ENCODE peak calls at places on chromosomes 1 and 21, in five cellular contexts. One of them, this sample, is unnamed.

GRCh38 chr1:209409786-209410185 is 173.7 kb upstream of the CAMK1G start:
- DNase-seq in activated CD4-positive, alpha-beta T cell treated with anti-CD3 and anti-CD28 coated beads for 24 hours: no peak
- DNase-seq in fibroblast of the aortic adventitia: peak; percentile 66
- DNase-seq in CD8-positive, alpha-beta memory T cell: no peak
- DNase-seq in NCI-H1694 treated with DMSO at 0.1 percent for 48 hours: no peak
- DNase-seq in this sample: no peak

GRCh38 chr1:111364690-111365089 is 62.8 kb downstream of the OVGP1 start:
- DNase-seq in fibroblast of the aortic adventitia: peak; percentile 6
- DNase-seq in NCI-H1694 treated with DMSO at 0.1 percent for 48 hours: no peak
- DNase-seq in activated CD4-positive, alpha-beta T cell treated with anti-CD3 and anti-CD28 coated beads for 24 hours: no peak
- DNase-seq in CD8-positive, alpha-beta memory T cell: no peak
- DNase-seq in this sample: no peak

GRCh38 chr1:169060010-169060722 is 46.3 kb upstream of the ATP1B1 start:
- DNase-seq in NCI-H1694 treated with DMSO at 0.1 percent for 48 hours: no peak
- DNase-seq in CD8-positive, alpha-beta memory T cell: no peak
- DNase-seq in fibroblast of the aortic adventitia: peak; percentile 46
- DNase-seq in activated CD4-positive, alpha-beta T cell treated with anti-CD3 and anti-CD28 coated beads for 24 hours: no peak
- DNase-seq in this sample: no peak

GRCh38 chr1:2382621-2383361 is 8.6 kb downstream of the MORN1 start:
- DNase-seq in CD8-positive, alpha-beta memory T cell: peak; percentile 9
- DNase-seq in NCI-H1694 treated with DMSO at 0.1 percent for 48 hours: no peak
- DNase-seq in activated CD4-positive, alpha-beta T cell treated with anti-CD3 and anti-CD28 coated beads for 24 hours: peak; percentile 19
- DNase-seq in fibroblast of the aortic adventitia: no peak
- DNase-seq in this sample: no peak

GRCh38 chr21:46412521-46413364 is 45.9 kb upstream of the DIP2A start:
- DNase-seq in NCI-H1694 treated with DMSO at 0.1 percent for 48 hours: no peak
- DNase-seq in activated CD4-positive, alpha-beta T cell treated with anti-CD3 and anti-CD28 coated beads for 24 hours: no peak
- DNase-seq in fibroblast of the aortic adventitia: no peak
- DNase-seq in CD8-positive, alpha-beta memory T cell: no peak
- DNase-seq in this sample: no peak

GRCh38 chr1:192702212-192702993 is 66.5 kb downstream of the RGS13 start:
- DNase-seq in NCI-H1694 treated with DMSO at 0.1 percent for 48 hours: no peak
- DNase-seq in fibroblast of the aortic adventitia: peak; percentile 84
- DNase-seq in activated CD4-positive, alpha-beta T cell treated with anti-CD3 and anti-CD28 coated beads for 24 hours: no peak
- DNase-seq in CD8-positive, alpha-beta memory T cell: no peak
- DNase-seq in this sample: no peak

GRCh38 chr1:28756846-28757245 is 20.1 kb downstream of the YTHDF2 start:
- DNase-seq in activated CD4-positive, alpha-beta T cell treated with anti-CD3 and anti-CD28 coated beads for 24 hours: no peak
- DNase-seq in fibroblast of the aortic adventitia: peak; percentile 20
- DNase-seq in NCI-H1694 treated with DMSO at 0.1 percent for 48 hours: peak; percentile 2
- DNase-seq in CD8-positive, alpha-beta memory T cell: no peak
- DNase-seq in this sample: no peak

GRCh38 chr1:97050501-97050900 is 328.9 kb downstream of the PTBP2 start:
- DNase-seq in CD8-positive, alpha-beta memory T cell: no peak
- DNase-seq in fibroblast of the aortic adventitia: peak; percentile 52
- DNase-seq in activated CD4-positive, alpha-beta T cell treated with anti-CD3 and anti-CD28 coated beads for 24 hours: no peak
- DNase-seq in NCI-H1694 treated with DMSO at 0.1 percent for 48 hours: peak; percentile 11
- DNase-seq in this sample: no peak

GRCh38 chr1:46525253-46525983 is 26.0 kb downstream of the KNCN start:
- DNase-seq in NCI-H1694 treated with DMSO at 0.1 percent for 48 hours: no peak
- DNase-seq in fibroblast of the aortic adventitia: no peak
- DNase-seq in CD8-positive, alpha-beta memory T cell: no peak
- DNase-seq in activated CD4-positive, alpha-beta T cell treated with anti-CD3 and anti-CD28 coated beads for 24 hours: no peak
- DNase-seq in this sample: no peak

GRCh38 chr21:37873655-37874054 is 42.6 kb downstream of the KCNJ6 start:
- DNase-seq in fibroblast of the aortic adventitia: peak; percentile 15
- DNase-seq in NCI-H1694 treated with DMSO at 0.1 percent for 48 hours: peak; percentile 34
- DNase-seq in CD8-positive, alpha-beta memory T cell: no peak
- DNase-seq in activated CD4-positive, alpha-beta T cell treated with anti-CD3 and anti-CD28 coated beads for 24 hours: no peak
- DNase-seq in this sample: no peak

GRCh38 chr1:227318852-227319607 is 738 bp upstream of the CDC42BPA start:
- DNase-seq in CD8-positive, alpha-beta memory T cell: peak; percentile 6
- DNase-seq in NCI-H1694 treated with DMSO at 0.1 percent for 48 hours: no peak
- DNase-seq in fibroblast of the aortic adventitia: peak; percentile 12
- DNase-seq in activated CD4-positive, alpha-beta T cell treated with anti-CD3 and anti-CD28 coated beads for 24 hours: no peak
- DNase-seq in this sample: no peak

GRCh38 chr1:241848680-241849344 is 808 bp downstream of the EXO1 start:
- DNase-seq in CD8-positive, alpha-beta memory T cell: no peak
- DNase-seq in fibroblast of the aortic adventitia: no peak
- DNase-seq in NCI-H1694 treated with DMSO at 0.1 percent for 48 hours: no peak
- DNase-seq in activated CD4-positive, alpha-beta T cell treated with anti-CD3 and anti-CD28 coated beads for 24 hours: no peak
- DNase-seq in this sample: no peak

GRCh38 chr21:44930543-44930981 is 9.3 kb upstream of the SLX9 start:
- DNase-seq in NCI-H1694 treated with DMSO at 0.1 percent for 48 hours: no peak
- DNase-seq in CD8-positive, alpha-beta memory T cell: peak; percentile 70
- DNase-seq in fibroblast of the aortic adventitia: no peak
- DNase-seq in activated CD4-positive, alpha-beta T cell treated with anti-CD3 and anti-CD28 coated beads for 24 hours: no peak
- DNase-seq in this sample: no peak

GRCh38 chr1:211842518-211842917 is 12.0 kb upstream of the LPGAT1 start:
- DNase-seq in fibroblast of the aortic adventitia: no peak
- DNase-seq in CD8-positive, alpha-beta memory T cell: no peak
- DNase-seq in activated CD4-positive, alpha-beta T cell treated with anti-CD3 and anti-CD28 coated beads for 24 hours: no peak
- DNase-seq in NCI-H1694 treated with DMSO at 0.1 percent for 48 hours: no peak
- DNase-seq in this sample: no peak

GRCh38 chr1:9250586-9251381 is 16.2 kb downstream of the H6PD start:
- DNase-seq in CD8-positive, alpha-beta memory T cell: no peak
- DNase-seq in NCI-H1694 treated with DMSO at 0.1 percent for 48 hours: no peak
- DNase-seq in activated CD4-positive, alpha-beta T cell treated with anti-CD3 and anti-CD28 coated beads for 24 hours: no peak
- DNase-seq in fibroblast of the aortic adventitia: no peak
- DNase-seq in this sample: no peak

GRCh38 chr21:37606549-37606948 is 240.0 kb downstream of the DYRK1A start:
- DNase-seq in fibroblast of the aortic adventitia: no peak
- DNase-seq in activated CD4-positive, alpha-beta T cell treated with anti-CD3 and anti-CD28 coated beads for 24 hours: no peak
- DNase-seq in CD8-positive, alpha-beta memory T cell: no peak
- DNase-seq in NCI-H1694 treated with DMSO at 0.1 percent for 48 hours: no peak
- DNase-seq in this sample: no peak

GRCh38 chr1:9755441-9755995 is 68.2 kb downstream of the CLSTN1 start:
- DNase-seq in NCI-H1694 treated with DMSO at 0.1 percent for 48 hours: no peak
- DNase-seq in activated CD4-positive, alpha-beta T cell treated with anti-CD3 and anti-CD28 coated beads for 24 hours: no peak
- DNase-seq in CD8-positive, alpha-beta memory T cell: no peak
- DNase-seq in fibroblast of the aortic adventitia: no peak
- DNase-seq in this sample: no peak

GRCh38 chr21:25313891-25314646 is 293.2 kb downstream of the MRPL39 start:
- DNase-seq in activated CD4-positive, alpha-beta T cell treated with anti-CD3 and anti-CD28 coated beads for 24 hours: no peak
- DNase-seq in NCI-H1694 treated with DMSO at 0.1 percent for 48 hours: peak; percentile 92
- DNase-seq in fibroblast of the aortic adventitia: peak; percentile 67
- DNase-seq in CD8-positive, alpha-beta memory T cell: no peak
- DNase-seq in this sample: no peak

GRCh38 chr1:22388666-22389455 is 62.8 kb upstream of the ZBTB40 start:
- DNase-seq in activated CD4-positive, alpha-beta T cell treated with anti-CD3 and anti-CD28 coated beads for 24 hours: no peak
- DNase-seq in CD8-positive, alpha-beta memory T cell: no peak
- DNase-seq in fibroblast of the aortic adventitia: peak; percentile 70
- DNase-seq in NCI-H1694 treated with DMSO at 0.1 percent for 48 hours: no peak
- DNase-seq in this sample: no peak

GRCh38 chr1:3981261-3981660 is 81.2 kb upstream of the C1orf174 start:
- DNase-seq in NCI-H1694 treated with DMSO at 0.1 percent for 48 hours: no peak
- DNase-seq in activated CD4-positive, alpha-beta T cell treated with anti-CD3 and anti-CD28 coated beads for 24 hours: no peak
- DNase-seq in fibroblast of the aortic adventitia: no peak
- DNase-seq in CD8-positive, alpha-beta memory T cell: no peak
- DNase-seq in this sample: no peak

GRCh38 chr1:105664495-105664894 is 1392.0 kb upstream of the PRMT6 start:
- DNase-seq in NCI-H1694 treated with DMSO at 0.1 percent for 48 hours: no peak
- DNase-seq in activated CD4-positive, alpha-beta T cell treated with anti-CD3 and anti-CD28 coated beads for 24 hours: no peak
- DNase-seq in fibroblast of the aortic adventitia: no peak
- DNase-seq in CD8-positive, alpha-beta memory T cell: no peak
- DNase-seq in this sample: no peak

GRCh38 chr1:46134660-46135331 is 2.4 kb upstream of the PIK3R3 start:
- DNase-seq in activated CD4-positive, alpha-beta T cell treated with anti-CD3 and anti-CD28 coated beads for 24 hours: no peak
- DNase-seq in CD8-positive, alpha-beta memory T cell: no peak
- DNase-seq in fibroblast of the aortic adventitia: peak; percentile 92
- DNase-seq in NCI-H1694 treated with DMSO at 0.1 percent for 48 hours: peak; percentile 68
- DNase-seq in this sample: no peak

GRCh38 chr1:160474392-160475242 is 48.4 kb downstream of the SLAMF6 start:
- DNase-seq in CD8-positive, alpha-beta memory T cell: no peak
- DNase-seq in activated CD4-positive, alpha-beta T cell treated with anti-CD3 and anti-CD28 coated beads for 24 hours: no peak
- DNase-seq in fibroblast of the aortic adventitia: no peak
- DNase-seq in NCI-H1694 treated with DMSO at 0.1 percent for 48 hours: no peak
- DNase-seq in this sample: no peak

GRCh38 chr21:46459356-46460112 is 843 bp downstream of the DIP2A start:
- DNase-seq in CD8-positive, alpha-beta memory T cell: no peak
- DNase-seq in activated CD4-positive, alpha-beta T cell treated with anti-CD3 and anti-CD28 coated beads for 24 hours: no peak
- DNase-seq in fibroblast of the aortic adventitia: peak; percentile 47
- DNase-seq in NCI-H1694 treated with DMSO at 0.1 percent for 48 hours: no peak
- DNase-seq in this sample: no peak

GRCh38 chr21:15751561-15751960 is 21.8 kb downstream of the USP25 start:
- DNase-seq in NCI-H1694 treated with DMSO at 0.1 percent for 48 hours: no peak
- DNase-seq in fibroblast of the aortic adventitia: no peak
- DNase-seq in CD8-positive, alpha-beta memory T cell: no peak
- DNase-seq in activated CD4-positive, alpha-beta T cell treated with anti-CD3 and anti-CD28 coated beads for 24 hours: no peak
- DNase-seq in this sample: no peak

GRCh38 chr1:86380257-86380861 is 15.8 kb downstream of the ODF2L start:
- DNase-seq in activated CD4-positive, alpha-beta T cell treated with anti-CD3 and anti-CD28 coated beads for 24 hours: no peak
- DNase-seq in fibroblast of the aortic adventitia: peak; percentile 94
- DNase-seq in NCI-H1694 treated with DMSO at 0.1 percent for 48 hours: peak; percentile 57
- DNase-seq in CD8-positive, alpha-beta memory T cell: peak; percentile 49
- DNase-seq in this sample: no peak

GRCh38 chr1:94094466-94095111 is 26.4 kb downstream of the ABCA4 start:
- DNase-seq in activated CD4-positive, alpha-beta T cell treated with anti-CD3 and anti-CD28 coated beads for 24 hours: no peak
- DNase-seq in CD8-positive, alpha-beta memory T cell: no peak
- DNase-seq in fibroblast of the aortic adventitia: peak; percentile 64
- DNase-seq in NCI-H1694 treated with DMSO at 0.1 percent for 48 hours: no peak
- DNase-seq in this sample: no peak

GRCh38 chr1:210250998-210251679 is 18.5 kb downstream of the SERTAD4 start:
- DNase-seq in NCI-H1694 treated with DMSO at 0.1 percent for 48 hours: peak; percentile 78
- DNase-seq in activated CD4-positive, alpha-beta T cell treated with anti-CD3 and anti-CD28 coated beads for 24 hours: no peak
- DNase-seq in CD8-positive, alpha-beta memory T cell: no peak
- DNase-seq in fibroblast of the aortic adventitia: no peak
- DNase-seq in this sample: no peak

GRCh38 chr1:174158767-174159252 is 510 bp upstream of the RABGAP1L start:
- DNase-seq in CD8-positive, alpha-beta memory T cell: no peak
- DNase-seq in activated CD4-positive, alpha-beta T cell treated with anti-CD3 and anti-CD28 coated beads for 24 hours: no peak
- DNase-seq in NCI-H1694 treated with DMSO at 0.1 percent for 48 hours: no peak
- DNase-seq in fibroblast of the aortic adventitia: no peak
- DNase-seq in this sample: no peak

GRCh38 chr1:15153184-15153841 is at the start of gene TMEM51:
- DNase-seq in NCI-H1694 treated with DMSO at 0.1 percent for 48 hours: peak; percentile 27
- DNase-seq in activated CD4-positive, alpha-beta T cell treated with anti-CD3 and anti-CD28 coated beads for 24 hours: no peak
- DNase-seq in CD8-positive, alpha-beta memory T cell: no peak
- DNase-seq in fibroblast of the aortic adventitia: no peak
- DNase-seq in this sample: no peak

GRCh38 chr1:157411064-157411463 is 141.3 kb downstream of the FCRL5 start:
- DNase-seq in fibroblast of the aortic adventitia: no peak
- DNase-seq in activated CD4-positive, alpha-beta T cell treated with anti-CD3 and anti-CD28 coated beads for 24 hours: no peak
- DNase-seq in NCI-H1694 treated with DMSO at 0.1 percent for 48 hours: no peak
- DNase-seq in CD8-positive, alpha-beta memory T cell: no peak
- DNase-seq in this sample: no peak

GRCh38 chr1:42684139-42684538 is 1.9 kb downstream of the YBX1 start:
- DNase-seq in CD8-positive, alpha-beta memory T cell: no peak
- DNase-seq in fibroblast of the aortic adventitia: peak; percentile 14
- DNase-seq in activated CD4-positive, alpha-beta T cell treated with anti-CD3 and anti-CD28 coated beads for 24 hours: no peak
- DNase-seq in NCI-H1694 treated with DMSO at 0.1 percent for 48 hours: no peak
- DNase-seq in this sample: no peak